ENCODE peak calls at places on chromosomes 2 and 18, in seven cellular contexts. O, E, W, R, N, D and K are unnamed samples.

GRCh38 chr2:39483530-39483929 is 46.4 kb upstream of the MAP4K3 start:
- DNase-seq in E (no peak), O (no peak), N (no peak), D (no peak), W (no peak), R (no peak), K (no peak)

GRCh38 chr2:209688388-209688787 is 83.2 kb upstream of the UNC80 start:
- DNase-seq in D (no peak), R (no peak), O (no peak), N (no peak), E (no peak), W (no peak), K (no peak)

GRCh38 chr2:53668624-53669026 is 99.0 kb upstream of the CHAC2 start:
- DNase-seq in W (no peak), R (no peak), N (no peak), O (no peak), E (no peak), D (peak; percentile 38), K (no peak)

GRCh38 chr2:12488365-12488972 is 228.3 kb upstream of the TRIB2 start:
- DNase-seq in W (peak; percentile 78), R (no peak), E (no peak), D (no peak), N (no peak), O (no peak), K (no peak)

GRCh38 chr2:10151462-10151861 is 28.9 kb downstream of the RRM2 start:
- DNase-seq in R (no peak), N (no peak), E (no peak), O (no peak), W (no peak), D (no peak), K (no peak)

GRCh38 chr2:25879133-25879730 is 945 bp upstream of the ASXL2 start:
- DNase-seq in D (peak; percentile 23), E (peak; percentile 48), R (no peak), O (no peak), W (no peak), N (no peak), K (no peak)

GRCh38 chr18:8455661-8456614 is 153.3 kb upstream of the RAB12 start:
- DNase-seq in O (no peak), W (no peak), E (no peak), R (no peak), N (no peak), D (no peak), K (peak; percentile 42)

GRCh38 chr2:109294523-109294922 is 165.5 kb downstream of the SH3RF3 start:
- DNase-seq in O (no peak), E (no peak), N (no peak), W (no peak), D (no peak), R (no peak), K (no peak)

GRCh38 chr2:18311413-18311812 is 249.0 kb downstream of the RDH14 start:
- DNase-seq in E (peak; percentile 23), W (no peak), O (no peak), R (peak; percentile 47), N (no peak), D (no peak), K (no peak)

GRCh38 chr2:120963997-120964396 is 228.3 kb downstream of the GLI2 start:
- DNase-seq in O (no peak), E (no peak), D (peak; percentile 3), W (no peak), R (no peak), N (no peak), K (no peak)

GRCh38 chr18:3675446-3675845 is 225.5 kb downstream of the TGIF1 start:
- DNase-seq in D (no peak), R (no peak), N (no peak), O (no peak), W (no peak), E (peak; percentile 77), K (no peak)

GRCh38 chr2:128322651-128323491 is 4.2 kb upstream of the HS6ST1 start:
- DNase-seq in R (no peak), O (no peak), D (no peak), N (no peak), E (no peak), W (peak; percentile 49), K (peak; percentile 84)

GRCh38 chr2:96251721-96252292 is 14.0 kb downstream of the TMEM127 start:
- DNase-seq in W (no peak), D (peak; percentile 93), O (no peak), E (peak; percentile 68), R (peak; percentile 83), N (peak; percentile 82), K (peak; percentile 91)

GRCh38 chr2:158659483-158659882 is 135.6 kb upstream of the DAPL1 start:
- DNase-seq in W (no peak), N (no peak), O (no peak), D (no peak), E (no peak), R (no peak), K (no peak)

GRCh38 chr2:61855178-61855523 is 1.3 kb upstream of the FAM161A start:
- DNase-seq in D (no peak), N (peak; percentile 40), R (no peak), E (peak; percentile 54), W (no peak), O (peak; percentile 39), K (no peak)

GRCh38 chr2:2527162-2527561 is 196.1 kb upstream of the MYT1L start:
- DNase-seq in D (no peak), E (peak; percentile 28), N (no peak), O (no peak), R (no peak), W (no peak), K (no peak)

GRCh38 chr2:8296340-8296739 is 385.5 kb upstream of the ID2 start:
- DNase-seq in W (no peak), D (no peak), N (no peak), O (no peak), E (no peak), R (no peak), K (no peak)

GRCh38 chr2:130827502-130828251 is 9.0 kb upstream of the ARHGEF4 start:
- DNase-seq in N (no peak), O (no peak), D (peak; percentile 78), R (no peak), W (no peak), E (no peak), K (no peak)

DNA sequence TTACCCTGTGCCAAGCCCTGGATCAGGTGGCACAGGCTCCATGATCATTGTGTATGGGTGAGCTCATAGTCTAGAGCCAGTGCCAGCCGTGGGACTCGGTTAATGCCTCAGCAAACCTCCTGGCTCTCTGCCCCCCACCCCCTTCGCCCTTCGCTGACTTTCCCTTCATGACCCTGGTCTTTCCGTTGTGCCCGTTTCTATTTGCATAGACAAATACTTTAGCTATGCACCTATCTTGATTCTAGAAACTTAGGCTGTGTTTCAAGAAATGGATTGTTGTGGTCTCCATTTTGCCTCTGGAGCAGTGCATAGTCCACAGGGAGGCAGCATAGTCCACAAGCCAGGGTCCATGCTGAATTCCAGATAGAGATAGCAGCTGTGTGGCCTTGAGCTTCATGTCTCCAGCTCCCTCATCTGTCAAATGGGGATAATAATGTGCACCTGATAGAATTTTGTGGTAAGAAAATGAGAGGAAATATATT is 44.8 kb upstream of the KDM3A start:
- DNase-seq in O (peak; percentile 15), E (peak; percentile 72), D (peak; percentile 43), N (no peak), R (no peak), W (no peak), K (no peak)
- TF ChIP-seq CTCF in O (no peak), E (peak; percentile 55), D (peak; percentile 42), N (no peak), R (peak; percentile 34), W (no peak), K (no peak)

GRCh38 chr18:13626544-13626908 is 99.8 kb downstream of the FAM210A start:
- DNase-seq in E (no peak), D (no peak), R (no peak), O (no peak), N (no peak), W (no peak), K (no peak)

GRCh38 chr18:13627639-13628038 is 98.7 kb downstream of the FAM210A start:
- DNase-seq in R (no peak), N (no peak), D (no peak), E (no peak), W (no peak), O (no peak), K (no peak)

GRCh38 chr18:13628211-13628610 is 98.1 kb downstream of the FAM210A start:
- DNase-seq in N (no peak), R (no peak), D (no peak), E (no peak), O (no peak), W (no peak), K (no peak)

GRCh38 chr18:13630869-13631268 is 95.5 kb downstream of the FAM210A start:
- DNase-seq in E (no peak), R (no peak), O (no peak), N (no peak), D (no peak), W (no peak), K (no peak)

DNA sequence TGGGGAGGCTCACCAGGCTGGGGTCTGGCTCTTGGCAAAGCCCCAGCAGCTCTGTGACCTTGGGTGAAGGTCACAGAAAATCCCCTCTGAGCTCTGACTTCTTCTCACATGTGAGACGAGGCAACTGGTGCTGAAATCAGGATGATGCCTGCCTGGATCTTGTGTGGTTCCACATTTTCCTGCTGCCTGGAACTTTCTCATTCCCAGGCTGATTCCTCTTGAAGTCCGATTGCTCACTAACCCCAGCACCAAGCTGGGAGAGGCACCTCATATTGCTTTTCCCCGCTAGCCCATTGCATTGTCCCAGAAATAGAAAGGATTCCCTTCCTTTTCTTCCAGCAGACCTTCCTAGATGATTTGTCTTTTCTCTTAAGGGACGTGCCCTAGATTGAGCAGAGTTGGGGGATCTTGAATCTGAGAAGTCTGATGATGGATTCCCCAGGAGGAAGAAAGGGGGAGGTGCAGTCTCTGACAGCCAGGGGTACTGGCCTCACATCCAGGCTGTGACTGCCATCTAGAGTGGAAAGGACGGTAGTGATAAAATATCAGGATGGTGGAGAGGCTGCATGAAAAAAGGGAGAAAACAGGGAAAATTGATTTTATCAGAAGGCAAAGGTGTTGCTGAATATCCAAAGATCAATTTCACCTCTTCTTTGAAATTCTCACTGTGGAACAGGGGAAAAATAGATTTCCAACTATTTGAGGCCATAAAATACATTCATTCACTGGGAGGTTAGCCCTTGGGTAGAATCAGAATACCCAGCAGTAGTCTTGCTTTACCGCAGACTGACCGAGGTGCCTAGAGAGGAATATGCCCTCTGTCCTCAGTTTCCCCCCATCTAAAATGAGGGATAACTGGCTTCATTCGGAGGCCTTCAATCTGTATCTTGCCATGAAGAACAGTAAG is 96.3 kb downstream of the FAM210A start:
- DNase-seq in O (peak; percentile 59), R (no peak), N (peak; percentile 63), E (peak; percentile 51), W (peak; percentile 69), D (peak; percentile 70), K (no peak)
- TF ChIP-seq CTCF in O (peak; percentile 62), R (peak; percentile 66), N (peak; percentile 80), E (peak; percentile 74), W (peak; percentile 95), D (peak; percentile 72), K (peak; percentile 79)

GRCh38 chr2:169877406-169877805 is 50.2 kb downstream of the UBR3 start:
- DNase-seq in E (peak; percentile 54), O (no peak), D (peak; percentile 63), R (no peak), W (no peak), N (no peak), K (no peak)
- TF ChIP-seq CTCF in E (peak; percentile 49), O (no peak), D (peak; percentile 47), R (peak; percentile 34), W (peak; percentile 30), N (no peak), K (peak; percentile 48)

DNA sequence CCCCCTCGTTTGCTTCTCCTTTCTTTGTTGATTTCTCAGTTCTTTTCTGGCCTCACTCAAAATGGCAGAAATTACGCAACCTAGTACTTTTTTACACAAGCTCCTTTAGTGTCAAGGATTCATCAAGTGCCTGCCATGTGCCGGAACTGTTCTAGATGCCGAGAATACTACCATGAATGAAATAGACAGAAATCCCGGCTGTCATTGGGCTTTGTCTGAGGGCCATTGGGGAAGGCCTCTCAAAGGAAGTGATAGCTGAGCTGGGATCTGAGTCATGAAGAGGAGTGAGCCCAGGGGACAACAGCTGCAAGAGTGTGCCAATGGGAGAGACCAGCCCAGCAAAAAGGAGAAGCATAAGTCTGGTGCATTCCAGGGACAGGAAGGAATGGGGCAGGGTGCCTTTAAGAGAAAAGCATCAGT is 34.3 kb upstream of the PPP1CB start:
- DNase-seq in D (peak; percentile 94), E (peak; percentile 55), O (no peak), N (no peak), W (no peak), R (no peak), K (no peak)
- TF ChIP-seq CTCF in D (no peak), E (no peak), O (no peak), N (no peak), W (no peak), R (no peak), K (no peak)